ENCODE peak calls at places on chromosomes 4 and X, in nine cellular contexts. G is germinal center; C is naive thymus-derived CD8-positive, alpha-beta T cell; R is heart left ventricle; Y is NCI-H1694; A is NCI-H2171 treated with DMSO at 0.1 percent for 48 hours; E is epithelial cell of esophagus; J is LoVo; L is H4. I is an unnamed sample.

GRCh38 chr4:94595880-94596483 is 144.2 kb downstream of the PDLIM5 start:
- DNase-seq in C (peak), Y (no peak), A (peak), L (peak), E (peak), R (no peak), G (peak), J (peak), I (no peak)

GRCh38 chr4:2936773-2937145 is 26.4 kb downstream of the NOP14 start:
- DNase-seq in C (no peak), J (peak), L (peak), R (peak), E (peak), G (no peak), A (no peak), Y (no peak), I (no peak)

GRCh38 chr4:173538903-173539445 is 8.9 kb upstream of the HAND2 start:
- DNase-seq in R (no peak), C (no peak), A (no peak), E (no peak), L (no peak), Y (no peak), G (no peak), J (no peak), I (no peak)

GRCh38 chrX:81202989-81203388 is 1.1 kb downstream of the SH3BGRL start:
- DNase-seq in R (no peak), Y (no peak), L (no peak), A (no peak), G (peak), C (no peak), E (no peak), J (no peak), I (no peak)

GRCh38 chr4:145618912-145619638 is at the start of gene MMAA:
- DNase-seq in Y (peak), R (peak), L (peak), C (peak), E (peak), A (peak), G (peak), J (peak), I (peak)

GRCh38 chrX:53688300-53688699 is 1.8 kb upstream of the HUWE1 start:
- DNase-seq in Y (no peak), G (no peak), E (no peak), J (no peak), C (no peak), L (no peak), R (no peak), A (no peak), I (no peak)

GRCh38 chr4:125043453-125043852 is 271.3 kb upstream of the FAT4 start:
- DNase-seq in A (no peak), C (no peak), G (no peak), Y (no peak), L (no peak), E (peak), R (no peak), J (no peak), I (no peak)

GRCh38 chr4:103105558-103106356 is 6.1 kb upstream of the BDH2 start:
- DNase-seq in E (no peak), G (no peak), L (no peak), A (no peak), Y (no peak), J (no peak), C (no peak), R (no peak), I (no peak)

GRCh38 chr4:34932591-34932990 is 1311.7 kb downstream of the ARAP2 start:
- DNase-seq in C (no peak), J (no peak), E (peak), A (no peak), R (no peak), G (no peak), Y (no peak), L (no peak), I (no peak)

GRCh38 chr4:95833652-95834276 is 6.1 kb upstream of the PDHA2 start:
- DNase-seq in L (no peak), G (no peak), J (no peak), C (no peak), A (no peak), Y (no peak), E (no peak), R (no peak), I (no peak)

GRCh38 chr4:120066182-120066524 is 495 bp downstream of the MAD2L1 start:
- DNase-seq in J (no peak), A (no peak), L (no peak), R (no peak), G (no peak), E (no peak), Y (no peak), C (no peak), I (no peak)

GRCh38 chrX:154908821-154909220 is 22.7 kb downstream of the F8A1 start:
- DNase-seq in Y (no peak), R (no peak), G (no peak), A (no peak), E (no peak), J (no peak), L (no peak), C (no peak), I (no peak)

GRCh38 chrX:129823115-129823514 is 20.6 kb downstream of the ZDHHC9 start:
- DNase-seq in A (peak), R (no peak), C (peak), E (peak), L (peak), G (peak), Y (no peak), J (no peak), I (no peak)

GRCh38 chrX:133776072-133776471 is 209.3 kb downstream of the GPC3 start:
- DNase-seq in J (no peak), G (no peak), Y (peak), C (peak), A (no peak), R (no peak), E (peak), L (no peak), I (no peak)

GRCh38 chr4:102843273-102843672 is 15.9 kb upstream of the UBE2D3 start:
- DNase-seq in G (no peak), L (no peak), C (no peak), E (peak), A (no peak), Y (no peak), J (no peak), R (no peak), I (no peak)

GRCh38 chrX:112636951-112637541 is 42.7 kb downstream of the LHFPL1 start:
- DNase-seq in Y (no peak), E (no peak), R (no peak), G (no peak), L (peak), A (no peak), J (no peak), C (no peak), I (no peak)

GRCh38 chr4:47703964-47704363 is 133.9 kb downstream of the CORIN start:
- DNase-seq in L (no peak), E (no peak), G (no peak), A (no peak), R (no peak), Y (no peak), C (no peak), J (no peak), I (no peak)

GRCh38 chr4:112296949-112297483 is at the start of gene ALPK1:
- DNase-seq in G (no peak), E (peak), L (peak), Y (no peak), R (no peak), J (peak), C (peak), A (peak), I (no peak)